ENCODE peak calls at places on chromosomes 4 and X, in seven cellular contexts. I is activated T-helper 1 cell treated with anti-CD3 and anti-CD28 coated beads, Interleukin-2, amount 50 U/mL, for 16 hours; H is OCI-LY7; T is dermis blood vessel endothelial cell; Y is COR-L47; X is NCI-H1092 treated with DMSO at 0.1 percent for 48 hours; U is effector CD4-positive, alpha-beta T cell. D is an unnamed sample.

GRCh38 chr4:35038079-35038805 is 1206.1 kb downstream of the ARAP2 start:
- DNase-seq in I (no peak), H (no peak), T (no peak), Y (no peak), X (no peak), U (no peak), D (peak)

GRCh38 chr4:15920723-15921591 is 17.6 kb downstream of the FGFBP1 start:
- DNase-seq in I (no peak), H (no peak), T (peak), Y (no peak), X (no peak), U (no peak), D (peak)

GRCh38 chr4:78569291-78569821 is 17.8 kb downstream of the ANXA3 start:
- DNase-seq in I (no peak), H (no peak), T (peak), Y (no peak), X (no peak), U (no peak), D (peak)

GRCh38 chr4:106273831-106274230 is 42.2 kb downstream of the TBCK start:
- DNase-seq in I (no peak), H (no peak), T (peak), Y (no peak), X (no peak), U (no peak), D (no peak)

GRCh38 chr4:128512161-128512560 is 224.5 kb upstream of the PGRMC2 start:
- DNase-seq in I (no peak), H (no peak), T (no peak), Y (no peak), X (no peak), U (no peak), D (peak)

GRCh38 chr4:153452661-153453378 is 13.3 kb upstream of the TMEM131L start:
- DNase-seq in I (no peak), H (no peak), T (no peak), Y (no peak), X (no peak), U (no peak), D (no peak)

GRCh38 chr4:108744307-108744706 is 18.5 kb downstream of the ETNPPL start:
- DNase-seq in I (no peak), H (no peak), T (no peak), Y (no peak), X (no peak), U (no peak), D (no peak)

GRCh38 chr4:37533286-37534033 is 152.7 kb downstream of the RELL1 start:
- DNase-seq in I (no peak), H (no peak), T (no peak), Y (no peak), X (no peak), U (no peak), D (no peak)

GRCh38 chr4:44651425-44651824 is at the start of gene YIPF7:
- DNase-seq in I (no peak), H (no peak), T (no peak), Y (no peak), X (no peak), U (no peak), D (no peak)

GRCh38 chr4:182916483-182917181 is 554 bp downstream of the DCTD start:
- DNase-seq in I (no peak), H (peak), T (peak), Y (peak), X (peak), U (no peak), D (peak)

GRCh38 chrX:30589146-30589888 is 11.8 kb upstream of the TASL start:
- DNase-seq in I (no peak), H (no peak), T (no peak), Y (no peak), X (no peak), U (no peak), D (no peak)

GRCh38 chr4:161900110-161900509 is 263.7 kb downstream of the FSTL5 start:
- DNase-seq in I (no peak), H (no peak), T (no peak), Y (no peak), X (no peak), U (no peak), D (no peak)

GRCh38 chr4:16707874-16708273 is 190.6 kb downstream of the LDB2 start:
- DNase-seq in I (no peak), H (no peak), T (peak), Y (no peak), X (no peak), U (no peak), D (peak)

GRCh38 chrX:131068945-131069719 is 11.0 kb downstream of the ARHGAP36 start:
- DNase-seq in I (no peak), H (no peak), T (peak), Y (no peak), X (no peak), U (no peak), D (peak)

GRCh38 chr4:129929052-129929451 is 833.1 kb downstream of the C4orf33 start:
- DNase-seq in I (no peak), H (peak), T (no peak), Y (no peak), X (peak), U (no peak), D (no peak)

GRCh38 chrX:20829665-20830481 is 544.3 kb upstream of the CNKSR2 start:
- DNase-seq in I (no peak), H (no peak), T (no peak), Y (peak), X (no peak), U (no peak), D (no peak)

GRCh38 chr4:68373513-68373912 is 23.6 kb upstream of the YTHDC1 start:
- DNase-seq in I (peak), H (no peak), T (peak), Y (no peak), X (peak), U (peak), D (peak)

GRCh38 chr4:93174598-93174997 is 654.0 kb upstream of the ATOH1 start:
- DNase-seq in I (no peak), H (no peak), T (no peak), Y (no peak), X (no peak), U (no peak), D (no peak)

GRCh38 chrX:45712067-45712466 is 511.4 kb upstream of the DIPK2B start:
- DNase-seq in I (no peak), H (no peak), T (no peak), Y (no peak), X (no peak), U (no peak), D (peak)

GRCh38 chr4:118033148-118034060 is 882 bp upstream of the NDST3 start:
- DNase-seq in I (no peak), H (no peak), T (peak), Y (peak), X (peak), U (no peak), D (peak)

GRCh38 chr4:133524369-133524768 is 375.3 kb downstream of the PCDH10 start:
- DNase-seq in I (no peak), H (no peak), T (no peak), Y (no peak), X (no peak), U (no peak), D (no peak)